ENCODE peak calls at places on chromosomes 7 and 10, in eight cellular contexts. Z is sigmoid colon, B is A549, Y is tibial nerve, R is HepG2, D is H1, T is transverse colon, Q is GM12878. X is an unnamed sample.

GRCh38 chr7:108072739-108073138 is 57.4 kb downstream of the LAMB4 start:
- DNase-seq in D (no peak), Y (no peak), Z (no peak), T (no peak), Q (no peak), R (no peak), B (no peak), X (no peak)

GRCh38 chr7:131536361-131536849 is 20.0 kb downstream of the PODXL start:
- DNase-seq in R (no peak), Q (no peak), Z (peak; percentile 42), T (no peak), D (no peak), Y (no peak), B (no peak), X (no peak)

GRCh38 chr7:103862302-103863035 is 127.0 kb downstream of the RELN start:
- DNase-seq in D (no peak), Y (no peak), Q (no peak), Z (no peak), T (no peak), B (no peak), R (no peak), X (no peak)

GRCh38 chr10:96967847-96968246 is 135.7 kb downstream of the LCOR start:
- DNase-seq in Z (no peak), D (no peak), R (no peak), T (no peak), B (no peak), Y (no peak), Q (no peak), X (no peak)

GRCh38 chr10:5283305-5284158 is 81.2 kb upstream of the UCN3 start:
- DNase-seq in Y (peak; percentile 54), T (peak; percentile 76), Q (no peak), D (no peak), B (peak; percentile 60), Z (peak; percentile 70), R (peak; percentile 58), X (peak; percentile 39)

GRCh38 chr7:37993060-37993501 is 72.6 kb downstream of the EPDR1 start:
- DNase-seq in D (no peak), T (no peak), Y (no peak), R (no peak), Z (no peak), B (no peak), Q (peak; percentile 19), X (no peak)

GRCh38 chr7:133484135-133484534 is 231.3 kb downstream of the EXOC4 start:
- DNase-seq in B (no peak), Q (no peak), Y (no peak), Z (no peak), T (no peak), D (no peak), R (no peak), X (no peak)

GRCh38 chr10:30056767-30057355 is 2.5 kb downstream of the JCAD start:
- DNase-seq in Q (no peak), Z (no peak), B (no peak), T (no peak), D (no peak), Y (no peak), R (no peak), X (no peak)

GRCh38 chr7:128351296-128352123 is 7.8 kb upstream of the RBM28 start:
- DNase-seq in B (no peak), Y (no peak), D (no peak), T (no peak), Z (no peak), R (no peak), Q (no peak), X (no peak)

GRCh38 chr7:141295367-141295895 is 221.6 kb downstream of the TMEM178B start:
- DNase-seq in Q (no peak), T (no peak), Y (no peak), R (no peak), B (no peak), Z (no peak), D (no peak), X (no peak)

GRCh38 chr10:17049195-17049594 is 80.4 kb downstream of the CUBN start:
- DNase-seq in Z (no peak), Y (no peak), R (no peak), Q (no peak), T (no peak), D (no peak), B (no peak), X (no peak)

GRCh38 chr10:62019013-62019684 is 117.7 kb downstream of the ARID5B start:
- DNase-seq in B (no peak), R (no peak), Z (no peak), Q (no peak), D (no peak), T (no peak), Y (no peak), X (no peak)

GRCh38 chr10:11515596-11516418 is 95.6 kb downstream of the USP6NL start:
- DNase-seq in Y (peak; percentile 71), R (peak; percentile 68), B (peak; percentile 28), Z (no peak), Q (peak; percentile 67), T (peak; percentile 54), D (no peak), X (peak; percentile 47)

GRCh38 chr10:11512596-11512995 is 98.9 kb downstream of the USP6NL start:
- DNase-seq in Q (no peak), R (no peak), Y (no peak), Z (no peak), D (no peak), B (no peak), T (no peak), X (no peak)

GRCh38 chr10:11511325-11511724 is 100.1 kb downstream of the USP6NL start:
- DNase-seq in Q (no peak), R (no peak), Z (no peak), Y (no peak), D (no peak), B (no peak), T (no peak), X (no peak)

GRCh38 chr10:11516419-11516721 is 95.1 kb downstream of the USP6NL start:
- DNase-seq in Y (no peak), R (no peak), D (no peak), B (no peak), Q (peak; percentile 67), Z (no peak), T (no peak), X (no peak)

DNA sequence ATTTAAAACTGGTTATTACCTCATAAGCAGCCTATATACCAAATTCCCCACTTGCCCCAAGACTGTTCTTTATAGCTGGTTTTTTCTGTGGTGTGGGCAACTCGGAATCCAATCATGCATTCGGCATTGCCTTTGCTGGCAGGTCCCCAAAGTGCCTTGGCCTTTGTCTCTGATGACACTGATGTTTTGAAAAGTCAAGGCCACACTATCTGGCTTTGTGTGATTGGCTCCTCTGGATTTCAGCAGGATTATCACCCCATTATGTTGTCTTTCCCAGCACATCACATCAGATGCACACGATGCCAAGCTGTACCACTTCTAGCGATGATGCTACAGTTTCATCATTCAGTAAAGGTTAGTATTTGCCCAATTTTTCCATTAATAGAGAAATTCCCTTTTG is 97.7 kb downstream of the USP6NL start:
- DNase-seq in R (no peak), B (no peak), T (no peak), D (no peak), Q (no peak), Y (no peak), Z (no peak), X (no peak)
- H3K27ac ChIP-seq in R (no peak overlapping the region), B (no peak overlapping the region), T (no peak overlapping the region), D (no peak overlapping the region), Q (no peak overlapping the region), Y (no peak overlapping the region), Z (no peak overlapping the region), X (no peak overlapping the region)

GRCh38 chr7:11650030-11650429 is 182.0 kb downstream of the THSD7A start:
- DNase-seq in D (no peak), T (no peak), R (no peak), B (no peak), Y (no peak), Q (no peak), Z (no peak), X (no peak)

GRCh38 chr7:11650504-11650903 is 181.5 kb downstream of the THSD7A start:
- DNase-seq in B (no peak), Q (no peak), D (no peak), R (no peak), T (no peak), Y (no peak), Z (no peak), X (no peak)

GRCh38 chr7:11648104-11648503 is 183.9 kb downstream of the THSD7A start:
- DNase-seq in T (no peak), R (no peak), D (no peak), B (no peak), Z (no peak), Y (no peak), Q (no peak), X (no peak)

DNA sequence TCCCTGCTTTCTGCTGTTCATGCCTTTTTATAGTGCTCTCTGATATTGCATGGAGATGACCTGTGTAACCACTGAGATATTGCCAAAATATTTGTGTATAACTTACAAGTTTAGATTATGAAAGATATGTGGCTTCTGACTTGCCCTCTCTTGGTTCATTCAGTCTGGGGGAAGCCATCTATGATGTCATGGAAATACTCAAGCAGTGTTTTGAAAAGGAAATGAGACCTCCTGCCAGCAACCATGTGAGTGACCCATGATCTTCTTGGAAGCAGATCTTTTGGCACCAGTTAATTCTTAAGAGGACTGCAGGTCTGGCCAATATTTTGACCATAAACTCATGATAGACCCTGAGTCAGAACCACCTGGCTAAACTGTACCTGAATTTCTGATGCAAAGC is 183.0 kb downstream of the THSD7A start:
- DNase-seq in T (no peak), R (no peak), B (no peak), Y (no peak), D (no peak), Q (no peak), Z (no peak), X (no peak)
- TF ChIP-seq EP300 in T (no peak), R (no peak), B (no peak), Y (no peak), D (no peak), Q (no peak), Z (no peak), X (no peak)

DNA sequence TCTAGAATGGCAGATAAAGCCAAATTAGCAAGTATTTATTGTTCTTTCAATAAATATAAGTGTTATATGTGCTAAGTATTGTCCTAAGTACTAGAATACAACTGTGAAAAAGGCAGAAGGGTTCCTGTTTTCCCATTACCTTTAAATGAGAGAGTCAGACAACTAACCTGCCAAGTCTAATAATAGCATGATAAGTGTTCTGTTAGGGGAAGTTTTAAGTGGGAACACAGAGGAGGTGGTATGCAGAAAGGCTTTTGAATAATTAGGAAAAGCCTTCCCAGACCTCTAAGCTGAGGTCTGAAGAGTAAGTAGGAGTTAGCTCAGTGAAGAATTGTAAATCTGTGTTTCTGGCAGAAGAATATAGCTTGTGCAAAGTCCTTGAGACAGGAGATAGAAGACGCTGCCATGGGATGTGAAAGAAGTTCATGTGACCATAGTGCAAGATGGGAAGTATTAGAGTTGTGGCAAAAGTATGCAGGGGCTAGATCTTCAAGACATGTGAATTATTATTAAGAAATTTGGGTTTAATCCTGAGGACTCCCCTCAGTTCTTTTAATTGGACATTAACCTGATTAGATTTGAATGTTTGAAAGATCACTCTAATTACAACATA is 12.5 kb downstream of the SHOC2 start:
- DNase-seq in D (no peak), Q (no peak), R (no peak), T (no peak), B (no peak), Y (no peak), Z (no peak), X (no peak)
- H3K27ac ChIP-seq in D (no peak overlapping the region), Q (no peak overlapping the region), R (no peak overlapping the region), T (no peak overlapping the region), B (no peak overlapping the region), Y (no peak overlapping the region), Z (no peak overlapping the region), X (no peak overlapping the region)

GRCh38 chr10:80274396-80275134 is 14.9 kb downstream of the MAT1A start:
- DNase-seq in Q (no peak), Z (no peak), B (no peak), R (no peak), Y (no peak), D (no peak), T (no peak), X (no peak)
- TF ChIP-seq EP300 in Q (no peak), Z (no peak), B (no peak), R (no peak), Y (no peak), D (no peak), T (no peak), X (no peak)

GRCh38 chr10:27448926-27449325 is 55.2 kb upstream of the RAB18 start:
- DNase-seq in R (peak; percentile 4), B (no peak), Z (no peak), Y (no peak), D (peak; percentile 31), Q (no peak), T (no peak), X (no peak)
- H3K27ac ChIP-seq in R (no peak overlapping the region), B (no peak overlapping the region), Z (no peak overlapping the region), Y (no peak overlapping the region), D (no peak overlapping the region), Q (no peak overlapping the region), T (no peak overlapping the region), X (no peak overlapping the region)

X was measured in ovary.